ENCODE peak calls at places on chromosome 9, in seven cellular contexts. One of them, this sample, is unnamed.

GRCh38 chr9:97518166-97518908 is 16.9 kb downstream of the TMOD1 start:
- DNase-seq in stomach: no peak
- DNase-seq in tibial nerve: no peak
- DNase-seq in body of pancreas: no peak
- DNase-seq in thyroid gland: no peak
- DNase-seq in prostate gland: no peak
- DNase-seq in HepG2: no peak
- DNase-seq in this sample: no peak

GRCh38 chr9:89518466-89519392 is 20.8 kb upstream of the SEMA4D start:
- DNase-seq in stomach: no peak
- DNase-seq in prostate gland: no peak
- DNase-seq in body of pancreas: no peak
- DNase-seq in tibial nerve: no peak
- DNase-seq in HepG2: no peak
- DNase-seq in thyroid gland: no peak
- DNase-seq in this sample: no peak

GRCh38 chr9:13033959-13034695 is 245.4 kb downstream of the MPDZ start:
- DNase-seq in prostate gland: peak
- DNase-seq in body of pancreas: peak
- DNase-seq in HepG2: peak
- DNase-seq in stomach: peak
- DNase-seq in thyroid gland: peak
- DNase-seq in tibial nerve: peak
- DNase-seq in this sample: peak

GRCh38 chr9:3447813-3448212 is 78.0 kb downstream of the RFX3 start:
- DNase-seq in HepG2: no peak
- DNase-seq in body of pancreas: no peak
- DNase-seq in prostate gland: no peak
- DNase-seq in stomach: no peak
- DNase-seq in tibial nerve: no peak
- DNase-seq in thyroid gland: no peak
- DNase-seq in this sample: no peak

GRCh38 chr9:93525476-93525875 is 50.9 kb upstream of the PHF2 start:
- DNase-seq in tibial nerve: no peak
- DNase-seq in body of pancreas: no peak
- DNase-seq in HepG2: no peak
- DNase-seq in thyroid gland: no peak
- DNase-seq in prostate gland: no peak
- DNase-seq in stomach: no peak
- DNase-seq in this sample: no peak

GRCh38 chr9:28249424-28249823 is 676.1 kb upstream of the C9orf72 start:
- DNase-seq in stomach: no peak
- DNase-seq in tibial nerve: no peak
- DNase-seq in HepG2: no peak
- DNase-seq in thyroid gland: no peak
- DNase-seq in prostate gland: no peak
- DNase-seq in body of pancreas: no peak
- DNase-seq in this sample: no peak

GRCh38 chr9:126489604-126490593 is 123.8 kb upstream of the LMX1B start:
- DNase-seq in HepG2: no peak
- DNase-seq in tibial nerve: no peak
- DNase-seq in prostate gland: no peak
- DNase-seq in body of pancreas: no peak
- DNase-seq in stomach: no peak
- DNase-seq in thyroid gland: no peak
- DNase-seq in this sample: no peak

GRCh38 chr9:6197330-6197729 is 18.3 kb upstream of the IL33 start:
- DNase-seq in stomach: no peak
- DNase-seq in body of pancreas: peak
- DNase-seq in thyroid gland: no peak
- DNase-seq in tibial nerve: no peak
- DNase-seq in prostate gland: no peak
- DNase-seq in HepG2: peak
- DNase-seq in this sample: no peak

GRCh38 chr9:131645078-131645776 is 94.6 kb downstream of the RAPGEF1 start:
- DNase-seq in stomach: no peak
- DNase-seq in tibial nerve: no peak
- DNase-seq in body of pancreas: no peak
- DNase-seq in HepG2: no peak
- DNase-seq in prostate gland: no peak
- DNase-seq in thyroid gland: peak
- DNase-seq in this sample: no peak

GRCh38 chr9:20242767-20243166 is 379.5 kb downstream of the MLLT3 start:
- DNase-seq in body of pancreas: no peak
- DNase-seq in HepG2: no peak
- DNase-seq in stomach: no peak
- DNase-seq in tibial nerve: no peak
- DNase-seq in prostate gland: no peak
- DNase-seq in thyroid gland: no peak
- DNase-seq in this sample: no peak

GRCh38 chr9:137784046-137784445 is 93.5 kb upstream of the CACNA1B start:
- DNase-seq in body of pancreas: no peak
- DNase-seq in HepG2: no peak
- DNase-seq in prostate gland: no peak
- DNase-seq in tibial nerve: no peak
- DNase-seq in stomach: no peak
- DNase-seq in thyroid gland: no peak
- DNase-seq in this sample: no peak

GRCh38 chr9:80701061-80701460 is 988.3 kb downstream of the TLE1 start:
- DNase-seq in tibial nerve: no peak
- DNase-seq in body of pancreas: no peak
- DNase-seq in HepG2: no peak
- DNase-seq in stomach: no peak
- DNase-seq in prostate gland: no peak
- DNase-seq in thyroid gland: no peak
- DNase-seq in this sample: no peak

GRCh38 chr9:121871431-121872025 is 220.1 kb downstream of the DAB2IP start:
- DNase-seq in thyroid gland: no peak
- DNase-seq in body of pancreas: no peak
- DNase-seq in stomach: no peak
- DNase-seq in prostate gland: no peak
- DNase-seq in HepG2: no peak
- DNase-seq in tibial nerve: no peak
- DNase-seq in this sample: no peak

GRCh38 chr9:115422932-115423440 is 305.0 kb upstream of the TNC start:
- DNase-seq in HepG2: no peak
- DNase-seq in stomach: no peak
- DNase-seq in body of pancreas: no peak
- DNase-seq in tibial nerve: no peak
- DNase-seq in prostate gland: no peak
- DNase-seq in thyroid gland: no peak
- DNase-seq in this sample: no peak

GRCh38 chr9:113361304-113362018 is 12.1 kb downstream of the BSPRY start:
- DNase-seq in stomach: no peak
- DNase-seq in tibial nerve: no peak
- DNase-seq in thyroid gland: no peak
- DNase-seq in HepG2: no peak
- DNase-seq in body of pancreas: no peak
- DNase-seq in prostate gland: no peak
- DNase-seq in this sample: no peak

GRCh38 chr9:99235874-99236627 is 14.0 kb downstream of the SEC61B start:
- DNase-seq in body of pancreas: no peak
- DNase-seq in prostate gland: no peak
- DNase-seq in tibial nerve: no peak
- DNase-seq in stomach: no peak
- DNase-seq in HepG2: no peak
- DNase-seq in thyroid gland: no peak
- DNase-seq in this sample: no peak

GRCh38 chr9:99054581-99054980 is 50.3 kb upstream of the TGFBR1 start:
- DNase-seq in prostate gland: no peak
- DNase-seq in HepG2: no peak
- DNase-seq in thyroid gland: no peak
- DNase-seq in stomach: no peak
- DNase-seq in tibial nerve: no peak
- DNase-seq in body of pancreas: no peak
- DNase-seq in this sample: no peak

GRCh38 chr9:35666045-35666444 is 1.1 kb upstream of the ARHGEF39 start:
- DNase-seq in stomach: no peak
- DNase-seq in prostate gland: no peak
- DNase-seq in body of pancreas: no peak
- DNase-seq in tibial nerve: no peak
- DNase-seq in thyroid gland: no peak
- DNase-seq in HepG2: no peak
- DNase-seq in this sample: no peak

GRCh38 chr9:35666547-35666946 is 1.6 kb upstream of the ARHGEF39 start:
- DNase-seq in body of pancreas: no peak
- DNase-seq in thyroid gland: no peak
- DNase-seq in prostate gland: no peak
- DNase-seq in HepG2: no peak
- DNase-seq in tibial nerve: no peak
- DNase-seq in stomach: no peak
- DNase-seq in this sample: no peak

GRCh38 chr9:35662437-35662836 is 2.6 kb downstream of the ARHGEF39 start:
- DNase-seq in stomach: no peak
- DNase-seq in prostate gland: no peak
- DNase-seq in tibial nerve: no peak
- DNase-seq in body of pancreas: no peak
- DNase-seq in thyroid gland: no peak
- DNase-seq in HepG2: no peak
- DNase-seq in this sample: no peak

GRCh38 chr9:35665471-35665818 is 450 bp upstream of the ARHGEF39 start:
- DNase-seq in tibial nerve: no peak
- DNase-seq in stomach: no peak
- DNase-seq in thyroid gland: no peak
- DNase-seq in prostate gland: no peak
- DNase-seq in body of pancreas: no peak
- DNase-seq in HepG2: no peak
- DNase-seq in this sample: no peak

GRCh38 chr9:35664531-35665470 is at the start of gene ARHGEF39:
- DNase-seq in body of pancreas: peak
- DNase-seq in stomach: peak
- DNase-seq in HepG2: peak
- DNase-seq in prostate gland: peak
- DNase-seq in thyroid gland: peak
- DNase-seq in tibial nerve: peak
- DNase-seq in this sample: peak
- TF ChIP-seq POLR2A in body of pancreas: peak
- TF ChIP-seq POLR2A in stomach: no peak
- TF ChIP-seq POLR2A in HepG2: peak
- TF ChIP-seq POLR2A in prostate gland: peak
- TF ChIP-seq POLR2A in thyroid gland: no peak
- TF ChIP-seq POLR2A in tibial nerve: peak
- TF ChIP-seq POLR2A in this sample: no peak

GRCh38 chr9:128987800-128988199 is 40.3 kb downstream of the NUP188 start:
- DNase-seq in stomach: no peak
- DNase-seq in body of pancreas: no peak
- DNase-seq in tibial nerve: no peak
- DNase-seq in HepG2: no peak
- DNase-seq in prostate gland: no peak
- DNase-seq in thyroid gland: no peak
- DNase-seq in this sample: no peak
- H3K4me3 ChIP-seq in stomach: no peak
- H3K4me3 ChIP-seq in body of pancreas: no peak
- H3K4me3 ChIP-seq in tibial nerve: no peak
- H3K4me3 ChIP-seq in HepG2: no peak
- H3K4me3 ChIP-seq in prostate gland: no peak
- H3K4me3 ChIP-seq in thyroid gland: no peak
- H3K4me3 ChIP-seq in this sample: no peak

GRCh38 chr9:14888272-14888671 is 22.0 kb downstream of the FREM1 start:
- DNase-seq in tibial nerve: no peak
- DNase-seq in thyroid gland: no peak
- DNase-seq in prostate gland: no peak
- DNase-seq in body of pancreas: no peak
- DNase-seq in HepG2: no peak
- DNase-seq in stomach: no peak
- DNase-seq in this sample: no peak

GRCh38 chr9:14887149-14887548 is 23.1 kb downstream of the FREM1 start:
- DNase-seq in body of pancreas: no peak
- DNase-seq in thyroid gland: no peak
- DNase-seq in HepG2: no peak
- DNase-seq in tibial nerve: no peak
- DNase-seq in prostate gland: no peak
- DNase-seq in stomach: no peak
- DNase-seq in this sample: no peak

GRCh38 chr9:14893280-14893679 is 16.9 kb downstream of the FREM1 start:
- DNase-seq in stomach: no peak
- DNase-seq in body of pancreas: no peak
- DNase-seq in prostate gland: no peak
- DNase-seq in tibial nerve: no peak
- DNase-seq in thyroid gland: no peak
- DNase-seq in HepG2: no peak
- DNase-seq in this sample: no peak

GRCh38 chr9:14891332-14891731 is 18.9 kb downstream of the FREM1 start:
- DNase-seq in HepG2: no peak
- DNase-seq in stomach: no peak
- DNase-seq in thyroid gland: no peak
- DNase-seq in tibial nerve: no peak
- DNase-seq in prostate gland: no peak
- DNase-seq in body of pancreas: no peak
- DNase-seq in this sample: no peak

DNA sequence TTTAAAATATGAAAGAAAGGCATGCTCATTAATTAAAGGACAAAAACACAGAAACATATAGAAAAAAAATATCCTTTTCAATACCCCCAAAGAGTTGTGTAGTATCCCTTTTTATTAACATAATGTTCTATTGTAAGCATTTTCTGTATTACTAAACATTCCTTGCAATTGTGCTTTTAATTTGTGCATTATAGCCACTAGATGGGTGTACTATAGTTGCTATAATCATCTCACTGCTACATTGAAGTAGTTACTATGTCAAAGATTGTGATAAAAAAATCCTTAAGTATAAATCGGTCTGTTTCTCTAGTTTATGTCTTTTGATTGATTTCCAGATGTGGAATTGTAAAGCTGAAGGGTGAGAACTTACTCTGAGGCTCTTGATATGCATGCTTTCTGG is 21.4 kb downstream of the FREM1 start:
- DNase-seq in thyroid gland: no peak
- DNase-seq in stomach: no peak
- DNase-seq in tibial nerve: no peak
- DNase-seq in HepG2: no peak
- DNase-seq in prostate gland: no peak
- DNase-seq in body of pancreas: no peak
- DNase-seq in this sample: no peak
- TF ChIP-seq CTCF in thyroid gland: no peak
- TF ChIP-seq CTCF in stomach: no peak
- TF ChIP-seq CTCF in tibial nerve: no peak
- TF ChIP-seq CTCF in HepG2: no peak
- TF ChIP-seq CTCF in prostate gland: no peak
- TF ChIP-seq CTCF in body of pancreas: no peak
- TF ChIP-seq CTCF in this sample: no peak

GRCh38 chr9:16272766-16273165 is 597.7 kb downstream of the BNC2 start:
- DNase-seq in HepG2: no peak
- DNase-seq in tibial nerve: no peak
- DNase-seq in stomach: no peak
- DNase-seq in body of pancreas: no peak
- DNase-seq in thyroid gland: peak
- DNase-seq in prostate gland: no peak
- DNase-seq in this sample: no peak

GRCh38 chr9:16277471-16277870 is 593.0 kb downstream of the BNC2 start:
- DNase-seq in thyroid gland: no peak
- DNase-seq in HepG2: no peak
- DNase-seq in stomach: no peak
- DNase-seq in prostate gland: no peak
- DNase-seq in tibial nerve: no peak
- DNase-seq in body of pancreas: no peak
- DNase-seq in this sample: no peak

GRCh38 chr9:16276866-16277265 is 593.6 kb downstream of the BNC2 start:
- DNase-seq in tibial nerve: no peak
- DNase-seq in thyroid gland: no peak
- DNase-seq in prostate gland: no peak
- DNase-seq in HepG2: no peak
- DNase-seq in body of pancreas: no peak
- DNase-seq in stomach: no peak
- DNase-seq in this sample: no peak

GRCh38 chr9:16278420-16278999 is 592.0 kb downstream of the BNC2 start:
- DNase-seq in body of pancreas: no peak
- DNase-seq in stomach: no peak
- DNase-seq in thyroid gland: no peak
- DNase-seq in prostate gland: no peak
- DNase-seq in HepG2: no peak
- DNase-seq in tibial nerve: no peak
- DNase-seq in this sample: no peak

GRCh38 chr9:16275795-16276624 is 594.5 kb downstream of the BNC2 start:
- DNase-seq in thyroid gland: peak
- DNase-seq in stomach: no peak
- DNase-seq in tibial nerve: no peak
- DNase-seq in prostate gland: peak
- DNase-seq in body of pancreas: no peak
- DNase-seq in HepG2: no peak
- DNase-seq in this sample: no peak
- TF ChIP-seq POLR2A in thyroid gland: no peak
- TF ChIP-seq POLR2A in stomach: no peak
- TF ChIP-seq POLR2A in tibial nerve: no peak
- TF ChIP-seq POLR2A in prostate gland: no peak
- TF ChIP-seq POLR2A in body of pancreas: no peak
- TF ChIP-seq POLR2A in HepG2: no peak
- TF ChIP-seq POLR2A in this sample: no peak

This sample was measured in testis.